ENCODE peak calls at places on chromosomes 16 and 17, in ten cellular contexts. C, Y, S, W, B, V, L, D, X and I are unnamed samples.

GRCh38 chr17:1511756-1512321 is 4.6 kb downstream of the INPP5K start:
- DNase-seq in W (no peak), D (no peak), Y (no peak), L (no peak), S (no peak), X (no peak), C (no peak), B (no peak), V (no peak), I (no peak)

GRCh38 chr17:4944554-4945175 is 3.7 kb downstream of the PFN1 start:
- DNase-seq in Y (no peak), D (no peak), X (no peak), B (no peak), W (no peak), L (no peak), S (no peak), C (no peak), V (no peak), I (no peak)

GRCh38 chr17:81558941-81559806 is 7.0 kb upstream of the FAAP100 start:
- DNase-seq in X (no peak), C (no peak), Y (no peak), B (no peak), S (no peak), L (no peak), V (peak; percentile 85), D (no peak), W (no peak), I (no peak)

GRCh38 chr16:46736695-46737094 is 11.4 kb downstream of the MYLK3 start:
- DNase-seq in S (no peak), L (no peak), C (peak; percentile 45), D (no peak), W (no peak), B (no peak), V (no peak), Y (no peak), X (no peak), I (no peak)

GRCh38 chr17:74094651-74095050 is 108.8 kb upstream of the RPL38 start:
- DNase-seq in L (no peak), W (no peak), X (no peak), V (no peak), Y (no peak), B (no peak), S (no peak), C (no peak), D (no peak), I (no peak)

GRCh38 chr17:34756670-34757021 is 177.3 kb downstream of the TMEM132E start:
- DNase-seq in S (peak; percentile 56), C (peak; percentile 56), B (no peak), X (no peak), Y (no peak), V (no peak), L (no peak), W (no peak), D (no peak), I (no peak)

GRCh38 chr16:57653936-57654335 is 14.2 kb upstream of the ADGRG3 start:
- DNase-seq in X (no peak), Y (no peak), V (no peak), W (no peak), L (no peak), S (no peak), C (no peak), B (no peak), D (no peak), I (no peak)

GRCh38 chr16:35102780-35103403 is 1643.5 kb downstream of the TP53TG3F start:
- DNase-seq in W (no peak), S (no peak), C (no peak), D (peak; percentile 9), L (no peak), X (peak; percentile 3), B (no peak), V (peak; percentile 9), Y (no peak), I (no peak)

GRCh38 chr16:89970011-89970410 is 21.5 kb downstream of the DEF8 start:
- DNase-seq in D (no peak), L (no peak), B (no peak), S (no peak), Y (no peak), C (no peak), V (no peak), X (no peak), W (no peak), I (no peak)

GRCh38 chr17:82170412-82170961 is 42.2 kb downstream of the CCDC57 start:
- DNase-seq in Y (no peak), X (no peak), V (no peak), D (peak; percentile 74), B (no peak), W (no peak), S (no peak), L (no peak), C (no peak), I (no peak)

GRCh38 chr16:10200823-10201571 is 18.8 kb upstream of the GRIN2A start:
- DNase-seq in S (no peak), L (no peak), B (no peak), X (no peak), W (no peak), V (no peak), Y (no peak), C (no peak), D (no peak), I (no peak)

GRCh38 chr16:76535-77272 is 1.3 kb upstream of the MPG start:
- DNase-seq in L (peak; percentile 85), V (no peak), X (peak; percentile 66), D (peak; percentile 87), B (no peak), Y (peak; percentile 95), W (peak; percentile 85), C (peak; percentile 93), S (no peak), I (peak; percentile 75)

GRCh38 chr16:30533748-30534367 is 800 bp downstream of the ZNF747 start:
- DNase-seq in W (no peak), S (no peak), C (no peak), Y (no peak), D (no peak), X (no peak), B (no peak), V (no peak), L (no peak), I (no peak)

GRCh38 chr16:88455610-88456355 is 2.7 kb downstream of the ZFPM1 start:
- DNase-seq in Y (peak; percentile 43), V (peak; percentile 62), S (no peak), L (no peak), D (peak; percentile 84), X (peak; percentile 57), C (no peak), B (peak; percentile 59), W (no peak), I (no peak)
- TF ChIP-seq POLR2A in Y (no peak), V (no peak), S (no peak), L (no peak), D (no peak), X (no peak), C (no peak), B (no peak), W (no peak), I (no peak)

GRCh38 chr17:8253801-8254200 is 4.7 kb downstream of the PFAS start:
- DNase-seq in W (no peak), C (no peak), B (peak; percentile 49), Y (no peak), X (no peak), V (peak; percentile 62), D (no peak), L (no peak), S (no peak), I (no peak)
- TF ChIP-seq CTCF in W (no peak), C (no peak), B (no peak), Y (peak; percentile 15), X (peak; percentile 21), V (peak; percentile 48), D (peak; percentile 36), L (no peak), S (no peak), I (no peak)

GRCh38 chr17:28744802-28745051 is 916 bp downstream of the TRAF4 start:
- DNase-seq in L (no peak), B (no peak), X (no peak), D (no peak), W (no peak), C (no peak), S (no peak), V (no peak), Y (no peak), I (no peak)

GRCh38 chr17:28747046-28747691 is 3.4 kb downstream of the TRAF4 start:
- DNase-seq in Y (no peak), S (no peak), W (peak; percentile 35), D (no peak), V (no peak), X (no peak), L (no peak), C (no peak), B (peak; percentile 80), I (no peak)

GRCh38 chr17:28746611-28747045 is 2.8 kb downstream of the TRAF4 start:
- DNase-seq in B (peak; percentile 83), D (no peak), C (no peak), X (no peak), L (no peak), W (peak; percentile 43), S (no peak), V (peak; percentile 76), Y (no peak), I (peak; percentile 47)

GRCh38 chr17:28745052-28745776 is 1.4 kb downstream of the TRAF4 start:
- DNase-seq in C (peak; percentile 83), D (peak; percentile 35), W (peak; percentile 58), V (peak; percentile 64), X (peak; percentile 90), L (peak; percentile 51), S (no peak), Y (peak; percentile 47), B (peak; percentile 64), I (no peak)

DNA sequence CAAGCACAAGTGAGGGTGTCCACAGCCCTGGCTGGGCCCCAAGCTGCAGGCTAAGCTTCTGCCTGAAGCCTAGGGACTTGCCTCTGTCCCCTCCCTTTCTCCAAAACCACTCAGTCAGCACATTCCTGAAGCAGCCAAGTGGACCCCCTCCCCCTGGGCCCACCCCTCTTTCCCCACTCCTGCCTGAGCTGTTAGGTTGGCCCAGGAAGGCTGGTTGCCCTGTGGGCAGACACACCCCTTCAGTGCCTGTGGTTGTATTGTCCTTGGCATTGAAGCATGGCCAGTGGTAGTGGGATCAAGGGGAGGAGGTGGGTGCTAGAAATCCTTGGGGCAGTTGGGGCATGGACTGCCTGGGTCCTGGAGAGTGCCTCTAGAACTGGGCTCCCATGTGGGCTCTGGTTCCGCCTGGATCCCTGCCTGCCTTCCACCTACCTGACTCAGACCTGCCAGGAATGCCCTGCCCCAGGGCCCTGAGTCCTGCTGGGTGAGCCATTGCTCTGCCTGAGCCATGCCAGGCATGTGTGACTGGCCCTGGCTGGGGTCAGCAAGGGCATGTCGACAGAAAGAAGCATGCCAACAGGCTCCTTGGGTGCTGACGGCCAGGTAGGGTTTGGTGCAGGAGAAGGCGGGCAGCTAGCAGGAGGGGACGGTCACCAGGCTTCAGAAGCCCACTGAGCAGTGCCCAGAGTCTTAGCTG is 2.1 kb downstream of the TRAF4 start:
- DNase-seq in C (no peak), L (no peak), W (peak; percentile 30), B (peak; percentile 63), Y (no peak), S (no peak), V (peak; percentile 55), D (no peak), X (no peak), I (no peak)
- TF ChIP-seq POLR2A in C (no peak), L (no peak), W (no peak), B (no peak), Y (peak; percentile 0), S (no peak), V (peak; percentile 9), D (no peak), X (no peak), I (no peak)

DNA sequence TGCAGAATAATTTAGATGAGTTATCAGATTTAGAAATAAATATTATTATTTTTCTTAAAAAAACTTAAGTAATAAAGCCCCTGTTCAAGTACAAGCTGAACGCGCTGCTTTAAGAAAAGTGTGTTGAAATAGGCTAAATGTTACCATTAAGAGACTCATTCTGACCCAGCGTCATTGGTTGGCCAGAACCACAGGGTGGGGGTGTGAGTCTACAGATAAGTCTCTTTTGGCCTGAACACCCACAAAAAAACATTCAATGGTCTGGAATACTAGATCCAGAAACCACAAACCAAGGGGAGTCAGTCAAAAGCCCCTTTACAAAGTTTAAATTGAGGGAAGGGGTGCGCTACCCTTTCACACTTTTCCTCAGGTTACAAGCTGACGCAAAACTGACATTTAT is 776.1 kb downstream of the KCNJ2 start:
- DNase-seq in V (no peak), S (no peak), Y (no peak), W (no peak), B (no peak), D (no peak), X (no peak), C (no peak), L (no peak), I (no peak)
- TF ChIP-seq CTCF in V (no peak), S (no peak), Y (no peak), W (no peak), B (no peak), D (no peak), X (no peak), C (no peak), L (no peak), I (no peak)